ENCODE peak calls at places on chromosomes 6 and 20, in five cellular contexts. One of them, this sample, is unnamed.

GRCh38 chr20:39070484-39071231 is 108.5 kb downstream of the DHX35 start:
- DNase-seq in NCI-H446: no peak
- DNase-seq in amniotic stem cell: peak; percentile 14
- DNase-seq in fibroblast of mammary gland: peak; percentile 63
- DNase-seq in T-cell: no peak
- DNase-seq in this sample: no peak

GRCh38 chr20:48339147-48339985 is 488.4 kb downstream of the PREX1 start:
- DNase-seq in fibroblast of mammary gland: peak; percentile 80
- DNase-seq in T-cell: no peak
- DNase-seq in NCI-H446: no peak
- DNase-seq in amniotic stem cell: no peak
- DNase-seq in this sample: no peak

GRCh38 chr6:55841341-55841740 is 34.0 kb downstream of the BMP5 start:
- DNase-seq in T-cell: no peak
- DNase-seq in amniotic stem cell: no peak
- DNase-seq in fibroblast of mammary gland: no peak
- DNase-seq in NCI-H446: no peak
- DNase-seq in this sample: no peak

GRCh38 chr6:157840776-157841175 is 17.7 kb downstream of the SNX9 start:
- DNase-seq in NCI-H446: no peak
- DNase-seq in fibroblast of mammary gland: peak; percentile 66
- DNase-seq in T-cell: no peak
- DNase-seq in amniotic stem cell: no peak
- DNase-seq in this sample: no peak

GRCh38 chr20:14219801-14220461 is 117.5 kb downstream of the FLRT3 start:
- DNase-seq in T-cell: no peak
- DNase-seq in fibroblast of mammary gland: no peak
- DNase-seq in NCI-H446: no peak
- DNase-seq in amniotic stem cell: no peak
- DNase-seq in this sample: no peak

GRCh38 chr6:149077208-149077607 is 240.3 kb upstream of the TAB2 start:
- DNase-seq in fibroblast of mammary gland: peak; percentile 26
- DNase-seq in T-cell: no peak
- DNase-seq in amniotic stem cell: no peak
- DNase-seq in NCI-H446: no peak
- DNase-seq in this sample: no peak

GRCh38 chr20:50242863-50243609 is 52.4 kb downstream of the CEBPB start:
- DNase-seq in amniotic stem cell: no peak
- DNase-seq in fibroblast of mammary gland: no peak
- DNase-seq in NCI-H446: no peak
- DNase-seq in T-cell: no peak
- DNase-seq in this sample: no peak

GRCh38 chr6:2225422-2226392 is 19.7 kb downstream of the GMDS start:
- DNase-seq in fibroblast of mammary gland: peak; percentile 68
- DNase-seq in T-cell: no peak
- DNase-seq in NCI-H446: no peak
- DNase-seq in amniotic stem cell: no peak
- DNase-seq in this sample: no peak

GRCh38 chr20:61979090-61979489 is 86.6 kb downstream of the TAF4 start:
- DNase-seq in T-cell: no peak
- DNase-seq in amniotic stem cell: no peak
- DNase-seq in fibroblast of mammary gland: no peak
- DNase-seq in NCI-H446: no peak
- DNase-seq in this sample: no peak

GRCh38 chr6:34273242-34273805 is 24.5 kb upstream of the SMIM29 start:
- DNase-seq in NCI-H446: no peak
- DNase-seq in fibroblast of mammary gland: no peak
- DNase-seq in T-cell: no peak
- DNase-seq in amniotic stem cell: no peak
- DNase-seq in this sample: no peak

GRCh38 chr6:10272591-10272990 is 142.3 kb downstream of the TFAP2A start:
- DNase-seq in amniotic stem cell: no peak
- DNase-seq in fibroblast of mammary gland: no peak
- DNase-seq in NCI-H446: no peak
- DNase-seq in T-cell: no peak
- DNase-seq in this sample: no peak

GRCh38 chr20:17969276-17969883 is 562 bp downstream of the MGME1 start:
- DNase-seq in NCI-H446: no peak
- DNase-seq in fibroblast of mammary gland: no peak
- DNase-seq in T-cell: no peak
- DNase-seq in amniotic stem cell: no peak
- DNase-seq in this sample: peak; percentile 15

GRCh38 chr6:131694832-131695426 is 6.3 kb downstream of the OR2A4 start:
- DNase-seq in NCI-H446: peak; percentile 30
- DNase-seq in T-cell: no peak
- DNase-seq in amniotic stem cell: peak; percentile 61
- DNase-seq in fibroblast of mammary gland: peak; percentile 79
- DNase-seq in this sample: peak; percentile 6

GRCh38 chr6:122530440-122531046 is 58.9 kb upstream of the SERINC1 start:
- DNase-seq in amniotic stem cell: peak; percentile 41
- DNase-seq in T-cell: peak; percentile 30
- DNase-seq in fibroblast of mammary gland: peak; percentile 68
- DNase-seq in NCI-H446: peak; percentile 31
- DNase-seq in this sample: peak; percentile 55

GRCh38 chr6:38302081-38302480 is 337.6 kb downstream of the BTBD9 start:
- DNase-seq in NCI-H446: no peak
- DNase-seq in fibroblast of mammary gland: peak; percentile 35
- DNase-seq in T-cell: no peak
- DNase-seq in amniotic stem cell: no peak
- DNase-seq in this sample: no peak

GRCh38 chr6:138979365-138979764 is 8.7 kb downstream of the REPS1 start:
- DNase-seq in amniotic stem cell: no peak
- DNase-seq in NCI-H446: no peak
- DNase-seq in fibroblast of mammary gland: peak; percentile 55
- DNase-seq in T-cell: no peak
- DNase-seq in this sample: no peak

GRCh38 chr20:63639093-63639860 is 12.4 kb upstream of the GMEB2 start:
- DNase-seq in T-cell: peak; percentile 93
- DNase-seq in fibroblast of mammary gland: no peak
- DNase-seq in amniotic stem cell: no peak
- DNase-seq in NCI-H446: no peak
- DNase-seq in this sample: no peak

This sample was measured in NCI-H1694 treated with DMSO at 0.1 percent for 48 hours.